ENCODE peak calls at places on chromosomes 13 and 19, in eight cellular contexts. K is SK-N-SH, I is IMR-90, H is heart left ventricle, N is RWPE1, B is Peyer's patch, W is AG09309, F is AG04450. M is an unnamed sample.

GRCh38 chr19:28424662-28425430 is 788.1 kb downstream of the UQCRFS1 start:
- DNase-seq in K (no peak), I (no peak), H (no peak), N (no peak), B (no peak), W (no peak), F (no peak), M (no peak)

GRCh38 chr19:1373042-1373533 is 10.6 kb upstream of the NDUFS7 start:
- DNase-seq in K (no peak), I (no peak), H (no peak), N (no peak), B (no peak), W (no peak), F (no peak), M (no peak)

GRCh38 chr19:8654591-8655339 is 24.3 kb downstream of the NFILZ start:
- DNase-seq in K (peak; percentile 81), I (peak; percentile 27), H (peak; percentile 56), N (peak; percentile 67), B (no peak), W (no peak), F (no peak), M (peak; percentile 79)

GRCh38 chr19:1685046-1685445 is 32.6 kb upstream of the TCF3 start:
- DNase-seq in K (peak; percentile 29), I (no peak), H (no peak), N (no peak), B (no peak), W (no peak), F (no peak), M (no peak)

GRCh38 chr19:30580673-30581072 is 208.5 kb downstream of the ZNF536 start:
- DNase-seq in K (no peak), I (no peak), H (no peak), N (no peak), B (no peak), W (no peak), F (no peak), M (no peak)

GRCh38 chr19:17860993-17861360 is 1.3 kb downstream of the RPL18A start:
- DNase-seq in K (no peak), I (peak; percentile 25), H (no peak), N (no peak), B (no peak), W (no peak), F (no peak), M (no peak)

GRCh38 chr19:15663245-15663644 is 9.6 kb upstream of the CYP4F12 start:
- DNase-seq in K (no peak), I (no peak), H (no peak), N (no peak), B (no peak), W (no peak), F (no peak), M (no peak)

GRCh38 chr13:100339411-100339935 is 249.1 kb downstream of the GGACT start:
- DNase-seq in K (no peak), I (no peak), H (no peak), N (no peak), B (no peak), W (no peak), F (no peak), M (no peak)

GRCh38 chr13:25171517-25172302 is at the start of gene AMER2:
- DNase-seq in K (peak; percentile 75), I (no peak), H (no peak), N (no peak), B (no peak), W (no peak), F (no peak), M (peak; percentile 46)

GRCh38 chr19:22426901-22427300 is 4.8 kb upstream of the ZNF98 start:
- DNase-seq in K (no peak), I (no peak), H (no peak), N (no peak), B (no peak), W (no peak), F (no peak), M (no peak)

GRCh38 chr13:37598572-37598971 is at the start of gene POSTN:
- DNase-seq in K (no peak), I (peak; percentile 49), H (no peak), N (no peak), B (no peak), W (no peak), F (no peak), M (no peak)

GRCh38 chr19:10412257-10412977 is 7.9 kb upstream of the PDE4A start:
- DNase-seq in K (no peak), I (no peak), H (no peak), N (no peak), B (no peak), W (no peak), F (no peak), M (no peak)

GRCh38 chr13:113794086-113794485 is 35.1 kb downstream of the TMEM255B start:
- DNase-seq in K (no peak), I (no peak), H (no peak), N (no peak), B (no peak), W (no peak), F (no peak), M (no peak)

GRCh38 chr13:41700790-41701310 is 243.5 kb downstream of the RGCC start:
- DNase-seq in K (peak; percentile 9), I (peak; percentile 66), H (peak; percentile 38), N (peak; percentile 50), B (no peak), W (peak; percentile 66), F (peak; percentile 18), M (no peak)

GRCh38 chr19:10891360-10892108 is 20.2 kb downstream of the CARM1 start:
- DNase-seq in K (no peak), I (no peak), H (peak; percentile 43), N (peak; percentile 51), B (no peak), W (no peak), F (no peak), M (no peak)

GRCh38 chr19:21094347-21095025 is 12.5 kb downstream of the ZNF714 start:
- DNase-seq in K (no peak), I (no peak), H (no peak), N (no peak), B (no peak), W (no peak), F (no peak), M (no peak)

GRCh38 chr19:37763488-37763887 is 15.9 kb downstream of the ZNF573 start:
- DNase-seq in K (no peak), I (peak; percentile 33), H (no peak), N (peak; percentile 51), B (no peak), W (no peak), F (no peak), M (no peak)

DNA sequence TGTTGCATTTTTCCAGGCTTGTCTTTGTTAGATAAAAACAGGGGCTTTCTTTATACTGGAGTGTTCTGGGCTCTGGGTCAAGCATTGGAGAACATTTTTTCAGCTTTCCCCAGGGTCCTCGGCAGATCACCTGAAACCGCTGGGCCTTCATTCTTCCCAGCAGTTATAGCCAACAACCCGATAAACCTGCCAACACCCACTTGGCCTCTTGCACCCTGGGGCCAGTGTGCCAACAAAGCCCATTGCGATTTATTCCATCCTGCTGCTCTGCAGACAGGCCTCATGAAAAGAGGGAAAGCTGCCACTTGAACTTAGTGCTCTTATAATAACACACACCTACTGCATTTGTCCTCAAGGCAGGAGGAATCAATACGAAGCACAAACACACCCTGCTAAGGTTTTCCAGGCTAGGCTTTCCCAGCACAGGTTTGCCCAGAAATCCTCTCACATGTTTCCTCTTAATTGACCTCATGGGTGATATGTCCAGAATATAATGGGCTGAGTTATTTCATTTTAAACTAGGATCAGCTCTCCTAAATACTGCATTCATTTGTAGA is 669.3 kb downstream of the LIG4 start:
- DNase-seq in K (no peak), I (no peak), H (no peak), N (no peak), B (no peak), W (no peak), F (no peak), M (no peak)
- TF ChIP-seq CTCF in K (no peak), I (no peak), H (no peak), N (no peak), B (no peak), W (no peak), F (no peak), M (no peak)

GRCh38 chr19:48815870-48816501 is 5.2 kb upstream of the BCAT2 start:
- DNase-seq in K (peak; percentile 36), I (peak; percentile 43), H (no peak), N (no peak), B (no peak), W (no peak), F (no peak), M (peak; percentile 48)
- TF ChIP-seq CTCF in K (no peak), I (no peak), H (no peak), N (no peak), B (no peak), W (no peak), F (no peak), M (no peak)

GRCh38 chr13:61002686-61003085 is 413.0 kb downstream of the PCDH20 start:
- DNase-seq in K (no peak), I (no peak), H (no peak), N (no peak), B (no peak), W (no peak), F (no peak), M (no peak)
- TF ChIP-seq CTCF in K (no peak), I (no peak), H (no peak), N (no peak), B (no peak), W (no peak), F (no peak), M (no peak)

GRCh38 chr19:40741527-40742390 is 8.5 kb downstream of the ACTMAP start:
- DNase-seq in K (no peak), I (no peak), H (no peak), N (no peak), B (no peak), W (no peak), F (no peak), M (no peak)
- TF ChIP-seq CTCF in K (no peak), I (no peak), H (no peak), N (no peak), B (no peak), W (no peak), F (no peak), M (no peak)

DNA sequence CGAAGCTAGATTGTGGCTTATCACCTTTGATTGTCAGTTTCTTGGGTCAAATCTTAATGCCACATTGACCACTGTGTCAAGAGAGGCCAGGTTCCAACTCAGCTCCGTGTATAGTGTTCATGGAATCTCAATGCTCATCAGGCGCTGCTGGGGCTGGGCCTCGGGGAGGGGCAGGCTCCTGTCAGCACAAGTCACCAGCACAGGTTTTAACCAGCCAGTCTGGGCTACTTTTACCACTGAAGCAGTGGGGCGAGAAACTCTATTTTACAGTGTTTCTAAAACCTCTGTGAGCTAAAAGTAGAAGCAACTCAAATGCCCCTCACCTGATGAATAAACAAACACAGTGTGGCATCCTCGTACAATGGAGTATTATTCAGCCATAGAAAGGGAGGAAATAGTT is 118.7 kb upstream of the GJB6 start:
- DNase-seq in K (no peak), I (no peak), H (no peak), N (peak; percentile 65), B (no peak), W (no peak), F (no peak), M (no peak)
- TF ChIP-seq CTCF in K (no peak), I (no peak), H (no peak), N (no peak), B (no peak), W (no peak), F (no peak), M (no peak)

M was measured in GM10248.